ENCODE peak calls at places on chromosomes 16 and 17, in nine cellular contexts. One of them, this sample, is unnamed.

GRCh38 chr16:16041196-16041892 is 91.9 kb downstream of the ABCC1 start:
- DNase-seq in MCF 10A: no peak
- DNase-seq in breast epithelium: no peak
- DNase-seq in Panc1: no peak
- DNase-seq in transverse colon: no peak
- DNase-seq in tibial nerve: no peak
- DNase-seq in A549: no peak
- DNase-seq in GM06990: no peak
- DNase-seq in adrenal gland: no peak
- DNase-seq in this sample: no peak

GRCh38 chr16:85963746-85964370 is 64.9 kb downstream of the IRF8 start:
- DNase-seq in Panc1: no peak
- DNase-seq in transverse colon: peak; percentile 51
- DNase-seq in breast epithelium: no peak
- DNase-seq in adrenal gland: no peak
- DNase-seq in MCF 10A: no peak
- DNase-seq in A549: no peak
- DNase-seq in tibial nerve: peak; percentile 48
- DNase-seq in GM06990: no peak
- DNase-seq in this sample: no peak

GRCh38 chr16:16945207-16945606 is 525.6 kb downstream of the XYLT1 start:
- DNase-seq in MCF 10A: no peak
- DNase-seq in transverse colon: no peak
- DNase-seq in Panc1: no peak
- DNase-seq in GM06990: no peak
- DNase-seq in tibial nerve: no peak
- DNase-seq in A549: no peak
- DNase-seq in breast epithelium: no peak
- DNase-seq in adrenal gland: no peak
- DNase-seq in this sample: no peak

GRCh38 chr17:36133629-36134259 is 30.1 kb downstream of the CCL4 start:
- DNase-seq in tibial nerve: peak; percentile 56
- DNase-seq in transverse colon: peak; percentile 34
- DNase-seq in breast epithelium: no peak
- DNase-seq in adrenal gland: no peak
- DNase-seq in A549: no peak
- DNase-seq in MCF 10A: peak; percentile 44
- DNase-seq in Panc1: no peak
- DNase-seq in GM06990: no peak
- DNase-seq in this sample: no peak

GRCh38 chr17:63911657-63912100 is 621 bp upstream of the CSHL1 start:
- DNase-seq in adrenal gland: peak; percentile 55
- DNase-seq in Panc1: peak; percentile 27
- DNase-seq in breast epithelium: no peak
- DNase-seq in tibial nerve: peak; percentile 60
- DNase-seq in MCF 10A: peak; percentile 36
- DNase-seq in transverse colon: peak; percentile 44
- DNase-seq in GM06990: no peak
- DNase-seq in A549: peak; percentile 63
- DNase-seq in this sample: no peak

GRCh38 chr16:57266531-57267268 is 17.8 kb downstream of the PLLP start:
- DNase-seq in breast epithelium: no peak
- DNase-seq in A549: no peak
- DNase-seq in adrenal gland: no peak
- DNase-seq in Panc1: no peak
- DNase-seq in GM06990: no peak
- DNase-seq in transverse colon: no peak
- DNase-seq in MCF 10A: peak; percentile 37
- DNase-seq in tibial nerve: no peak
- DNase-seq in this sample: no peak

GRCh38 chr16:12439443-12440232 is 364.0 kb downstream of the CPPED1 start:
- DNase-seq in breast epithelium: no peak
- DNase-seq in GM06990: no peak
- DNase-seq in A549: no peak
- DNase-seq in MCF 10A: no peak
- DNase-seq in Panc1: no peak
- DNase-seq in tibial nerve: no peak
- DNase-seq in adrenal gland: no peak
- DNase-seq in transverse colon: no peak
- DNase-seq in this sample: no peak

GRCh38 chr17:2931426-2931825 is 132.0 kb downstream of the OR1D5 start:
- DNase-seq in transverse colon: no peak
- DNase-seq in A549: no peak
- DNase-seq in tibial nerve: no peak
- DNase-seq in breast epithelium: no peak
- DNase-seq in Panc1: no peak
- DNase-seq in GM06990: no peak
- DNase-seq in MCF 10A: no peak
- DNase-seq in adrenal gland: no peak
- DNase-seq in this sample: no peak

GRCh38 chr17:42999003-42999525 is 845 bp downstream of the RPL27 start:
- DNase-seq in transverse colon: no peak
- DNase-seq in breast epithelium: no peak
- DNase-seq in A549: no peak
- DNase-seq in tibial nerve: no peak
- DNase-seq in GM06990: no peak
- DNase-seq in Panc1: no peak
- DNase-seq in MCF 10A: no peak
- DNase-seq in adrenal gland: no peak
- DNase-seq in this sample: no peak

DNA sequence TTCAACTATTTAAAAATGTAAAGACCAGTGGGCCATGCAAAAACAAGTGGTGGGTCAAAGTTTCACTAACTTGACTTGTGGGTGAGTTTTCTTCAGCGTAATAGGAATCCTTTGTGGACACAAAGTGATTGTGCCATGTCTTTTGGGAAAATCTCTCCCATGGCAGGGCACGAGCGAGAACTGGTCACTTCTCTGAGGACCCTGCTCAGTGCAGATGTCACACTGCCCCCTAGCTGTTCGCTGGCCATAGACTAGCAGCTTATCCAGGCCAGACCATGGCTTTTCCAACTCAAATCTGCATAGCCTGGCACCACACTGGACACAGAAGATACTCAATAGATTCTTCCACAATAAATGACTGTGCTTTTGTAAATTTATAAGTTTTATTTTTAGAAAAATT is 306.0 kb upstream of the CCL2 start:
- DNase-seq in Panc1: no peak
- DNase-seq in tibial nerve: no peak
- DNase-seq in GM06990: no peak
- DNase-seq in A549: no peak
- DNase-seq in adrenal gland: no peak
- DNase-seq in MCF 10A: no peak
- DNase-seq in transverse colon: no peak
- DNase-seq in breast epithelium: no peak
- DNase-seq in this sample: no peak
- TF ChIP-seq CTCF in Panc1: peak; percentile 58
- TF ChIP-seq CTCF in tibial nerve: no peak
- TF ChIP-seq CTCF in GM06990: peak; percentile 59
- TF ChIP-seq CTCF in A549: peak; percentile 30
- TF ChIP-seq CTCF in adrenal gland: peak; percentile 34
- TF ChIP-seq CTCF in MCF 10A: no peak
- TF ChIP-seq CTCF in transverse colon: no peak
- TF ChIP-seq CTCF in breast epithelium: no peak
- TF ChIP-seq CTCF in this sample: no peak

GRCh38 chr17:75633484-75634375 is 496 bp downstream of the SMIM5 start:
- DNase-seq in MCF 10A: peak; percentile 91
- DNase-seq in breast epithelium: peak; percentile 97
- DNase-seq in adrenal gland: peak; percentile 88
- DNase-seq in tibial nerve: peak; percentile 91
- DNase-seq in transverse colon: peak; percentile 92
- DNase-seq in GM06990: peak; percentile 41
- DNase-seq in A549: peak; percentile 98
- DNase-seq in Panc1: peak; percentile 30
- DNase-seq in this sample: peak; percentile 66
- TF ChIP-seq CTCF in MCF 10A: peak; percentile 46
- TF ChIP-seq CTCF in breast epithelium: peak; percentile 53
- TF ChIP-seq CTCF in adrenal gland: peak; percentile 48
- TF ChIP-seq CTCF in tibial nerve: peak; percentile 69
- TF ChIP-seq CTCF in transverse colon: peak; percentile 31
- TF ChIP-seq CTCF in GM06990: peak; percentile 51
- TF ChIP-seq CTCF in A549: peak; percentile 71
- TF ChIP-seq CTCF in Panc1: peak; percentile 78
- TF ChIP-seq CTCF in this sample: no peak

GRCh38 chr17:48843172-48843900 is 12.5 kb downstream of the CALCOCO2 start:
- DNase-seq in tibial nerve: no peak
- DNase-seq in transverse colon: no peak
- DNase-seq in adrenal gland: no peak
- DNase-seq in Panc1: no peak
- DNase-seq in GM06990: no peak
- DNase-seq in MCF 10A: peak; percentile 22
- DNase-seq in breast epithelium: no peak
- DNase-seq in A549: no peak
- DNase-seq in this sample: no peak
- TF ChIP-seq CTCF in tibial nerve: no peak
- TF ChIP-seq CTCF in transverse colon: no peak
- TF ChIP-seq CTCF in adrenal gland: no peak
- TF ChIP-seq CTCF in Panc1: no peak
- TF ChIP-seq CTCF in GM06990: no peak
- TF ChIP-seq CTCF in MCF 10A: no peak
- TF ChIP-seq CTCF in breast epithelium: no peak
- TF ChIP-seq CTCF in A549: no peak
- TF ChIP-seq CTCF in this sample: no peak

GRCh38 chr16:31333686-31334649 is 21.0 kb upstream of the ITGAX start:
- DNase-seq in MCF 10A: peak; percentile 55
- DNase-seq in adrenal gland: no peak
- DNase-seq in GM06990: no peak
- DNase-seq in Panc1: peak; percentile 27
- DNase-seq in breast epithelium: no peak
- DNase-seq in transverse colon: no peak
- DNase-seq in A549: peak; percentile 42
- DNase-seq in tibial nerve: no peak
- DNase-seq in this sample: no peak
- TF ChIP-seq CTCF in MCF 10A: peak; percentile 29
- TF ChIP-seq CTCF in adrenal gland: no peak
- TF ChIP-seq CTCF in GM06990: peak; percentile 64
- TF ChIP-seq CTCF in Panc1: peak; percentile 50
- TF ChIP-seq CTCF in breast epithelium: no peak
- TF ChIP-seq CTCF in transverse colon: no peak
- TF ChIP-seq CTCF in A549: peak; percentile 51
- TF ChIP-seq CTCF in tibial nerve: no peak
- TF ChIP-seq CTCF in this sample: no peak

GRCh38 chr17:18144261-18144660 is 35.7 kb downstream of the MYO15A start:
- DNase-seq in tibial nerve: no peak
- DNase-seq in adrenal gland: no peak
- DNase-seq in GM06990: no peak
- DNase-seq in transverse colon: no peak
- DNase-seq in breast epithelium: no peak
- DNase-seq in Panc1: no peak
- DNase-seq in MCF 10A: no peak
- DNase-seq in A549: no peak
- DNase-seq in this sample: no peak

GRCh38 chr17:18142417-18142816 is 33.9 kb downstream of the MYO15A start:
- DNase-seq in breast epithelium: no peak
- DNase-seq in Panc1: no peak
- DNase-seq in MCF 10A: no peak
- DNase-seq in adrenal gland: no peak
- DNase-seq in GM06990: no peak
- DNase-seq in tibial nerve: no peak
- DNase-seq in transverse colon: no peak
- DNase-seq in A549: no peak
- DNase-seq in this sample: no peak

GRCh38 chr17:18145811-18146210 is 37.3 kb downstream of the MYO15A start:
- DNase-seq in MCF 10A: no peak
- DNase-seq in Panc1: no peak
- DNase-seq in transverse colon: no peak
- DNase-seq in breast epithelium: no peak
- DNase-seq in adrenal gland: no peak
- DNase-seq in A549: no peak
- DNase-seq in tibial nerve: no peak
- DNase-seq in GM06990: no peak
- DNase-seq in this sample: no peak

GRCh38 chr17:18141210-18141803 is 32.8 kb downstream of the MYO15A start:
- DNase-seq in A549: peak; percentile 65
- DNase-seq in Panc1: peak; percentile 41
- DNase-seq in adrenal gland: no peak
- DNase-seq in breast epithelium: no peak
- DNase-seq in tibial nerve: peak; percentile 84
- DNase-seq in GM06990: no peak
- DNase-seq in transverse colon: no peak
- DNase-seq in MCF 10A: peak; percentile 71
- DNase-seq in this sample: no peak

DNA sequence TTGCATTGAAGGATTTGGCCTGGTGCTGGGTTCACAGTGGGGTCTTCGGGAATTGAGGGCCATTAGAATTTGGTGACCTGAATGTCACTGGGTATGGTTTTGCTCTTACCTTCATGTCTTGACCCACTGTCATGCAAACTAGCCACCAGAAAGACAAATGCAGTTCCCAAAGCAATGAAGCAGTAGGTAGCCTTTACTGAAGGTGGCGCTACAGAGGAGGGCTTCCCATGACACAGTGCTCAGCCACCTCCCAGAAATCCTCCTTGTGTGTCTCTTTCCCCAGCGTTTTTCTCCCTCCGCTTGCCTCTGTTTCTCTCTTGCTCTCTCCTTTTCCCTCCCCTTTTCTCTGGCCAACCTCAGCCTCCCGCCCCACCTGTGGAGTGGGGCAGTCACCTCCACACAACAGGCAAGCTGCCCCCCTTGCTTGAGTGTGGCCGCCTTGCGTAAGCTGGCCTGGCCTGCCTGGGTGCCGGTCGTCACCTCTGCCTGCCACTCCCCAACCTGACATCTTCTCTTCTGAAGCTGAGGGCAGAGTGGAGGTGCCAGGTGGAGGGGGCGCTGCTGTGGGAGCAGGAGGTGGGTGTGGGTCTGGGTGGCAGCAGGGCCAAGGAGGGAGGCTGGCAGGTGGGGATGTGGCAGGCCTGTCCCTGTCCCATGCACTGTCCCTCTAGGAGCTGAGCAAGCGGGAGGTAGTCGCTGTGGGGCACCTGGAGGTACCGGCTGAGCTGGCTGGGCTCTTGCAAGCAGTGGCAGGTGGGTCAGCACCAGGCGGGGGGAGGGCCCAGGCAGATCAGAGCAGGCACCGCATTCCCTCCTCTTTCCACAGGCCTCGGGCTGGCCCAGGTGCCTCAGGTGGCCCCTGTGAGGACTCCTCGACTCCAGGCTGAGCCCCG is 34.7 kb downstream of the MYO15A start:
- DNase-seq in A549: peak; percentile 40
- DNase-seq in GM06990: no peak
- DNase-seq in Panc1: no peak
- DNase-seq in tibial nerve: no peak
- DNase-seq in adrenal gland: no peak
- DNase-seq in breast epithelium: no peak
- DNase-seq in transverse colon: no peak
- DNase-seq in MCF 10A: peak; percentile 26
- DNase-seq in this sample: no peak
- TF ChIP-seq CTCF in A549: peak; percentile 19
- TF ChIP-seq CTCF in GM06990: peak; percentile 29
- TF ChIP-seq CTCF in Panc1: no peak
- TF ChIP-seq CTCF in tibial nerve: no peak
- TF ChIP-seq CTCF in adrenal gland: no peak
- TF ChIP-seq CTCF in breast epithelium: no peak
- TF ChIP-seq CTCF in transverse colon: no peak
- TF ChIP-seq CTCF in MCF 10A: peak; percentile 12
- TF ChIP-seq CTCF in this sample: no peak

This sample was measured in omental fat pad.